ENCODE peak calls at places on chromosomes 11 and 22, in seven cellular contexts. One of them, this sample, is unnamed.

GRCh38 chr22:47564651-47565050 is 802.2 kb downstream of the TBC1D22A start:
- DNase-seq in fibroblast of villous mesenchyme: no peak
- DNase-seq in skeletal muscle cell: no peak
- DNase-seq in CD8-positive, alpha-beta T cell: no peak
- DNase-seq in T1000: no peak
- DNase-seq in head of caudate nucleus: peak; percentile 6
- DNase-seq in Jurkat, Clone E6-1: no peak
- DNase-seq in this sample: no peak

GRCh38 chr22:25346859-25347751 is 127.7 kb downstream of the CRYBB2 start:
- DNase-seq in fibroblast of villous mesenchyme: no peak
- DNase-seq in skeletal muscle cell: no peak
- DNase-seq in CD8-positive, alpha-beta T cell: no peak
- DNase-seq in T1000: no peak
- DNase-seq in head of caudate nucleus: peak; percentile 9
- DNase-seq in Jurkat, Clone E6-1: no peak
- DNase-seq in this sample: no peak

GRCh38 chr11:131495417-131495816 is 125.0 kb downstream of the NTM start:
- DNase-seq in fibroblast of villous mesenchyme: no peak
- DNase-seq in skeletal muscle cell: no peak
- DNase-seq in CD8-positive, alpha-beta T cell: no peak
- DNase-seq in T1000: no peak
- DNase-seq in head of caudate nucleus: peak; percentile 72
- DNase-seq in Jurkat, Clone E6-1: no peak
- DNase-seq in this sample: peak; percentile 71

GRCh38 chr22:19596680-19597398 is 72.6 kb upstream of the CLDN5 start:
- DNase-seq in fibroblast of villous mesenchyme: no peak
- DNase-seq in skeletal muscle cell: no peak
- DNase-seq in CD8-positive, alpha-beta T cell: no peak
- DNase-seq in T1000: no peak
- DNase-seq in head of caudate nucleus: no peak
- DNase-seq in Jurkat, Clone E6-1: no peak
- DNase-seq in this sample: no peak

GRCh38 chr11:33557201-33557600 is 143.4 kb downstream of the C11orf91 start:
- DNase-seq in fibroblast of villous mesenchyme: no peak
- DNase-seq in skeletal muscle cell: no peak
- DNase-seq in CD8-positive, alpha-beta T cell: no peak
- DNase-seq in T1000: no peak
- DNase-seq in head of caudate nucleus: no peak
- DNase-seq in Jurkat, Clone E6-1: no peak
- DNase-seq in this sample: no peak

GRCh38 chr11:64722141-64723050 is 601 bp downstream of the NRXN2 start:
- DNase-seq in fibroblast of villous mesenchyme: no peak
- DNase-seq in skeletal muscle cell: no peak
- DNase-seq in CD8-positive, alpha-beta T cell: no peak
- DNase-seq in T1000: no peak
- DNase-seq in head of caudate nucleus: no peak
- DNase-seq in Jurkat, Clone E6-1: no peak
- DNase-seq in this sample: no peak

GRCh38 chr11:124536520-124536919 is 6.9 kb downstream of the OR8B12 start:
- DNase-seq in fibroblast of villous mesenchyme: peak; percentile 81
- DNase-seq in skeletal muscle cell: peak; percentile 40
- DNase-seq in CD8-positive, alpha-beta T cell: no peak
- DNase-seq in T1000: no peak
- DNase-seq in head of caudate nucleus: peak; percentile 44
- DNase-seq in Jurkat, Clone E6-1: peak; percentile 73
- DNase-seq in this sample: no peak

GRCh38 chr11:103581680-103582265 is 454.7 kb upstream of the DDI1 start:
- DNase-seq in fibroblast of villous mesenchyme: no peak
- DNase-seq in skeletal muscle cell: no peak
- DNase-seq in CD8-positive, alpha-beta T cell: no peak
- DNase-seq in T1000: no peak
- DNase-seq in head of caudate nucleus: no peak
- DNase-seq in Jurkat, Clone E6-1: no peak
- DNase-seq in this sample: no peak

GRCh38 chr11:61980783-61981541 is 13.5 kb upstream of the FTH1 start:
- DNase-seq in fibroblast of villous mesenchyme: no peak
- DNase-seq in skeletal muscle cell: no peak
- DNase-seq in CD8-positive, alpha-beta T cell: no peak
- DNase-seq in T1000: no peak
- DNase-seq in head of caudate nucleus: no peak
- DNase-seq in Jurkat, Clone E6-1: no peak
- DNase-seq in this sample: no peak

GRCh38 chr11:72738199-72739141 is 13.7 kb downstream of the ARAP1 start:
- DNase-seq in fibroblast of villous mesenchyme: peak; percentile 80
- DNase-seq in skeletal muscle cell: no peak
- DNase-seq in CD8-positive, alpha-beta T cell: no peak
- DNase-seq in T1000: no peak
- DNase-seq in head of caudate nucleus: no peak
- DNase-seq in Jurkat, Clone E6-1: no peak
- DNase-seq in this sample: no peak

GRCh38 chr11:116535120-116535519 is 237.7 kb downstream of the BUD13 start:
- DNase-seq in fibroblast of villous mesenchyme: no peak
- DNase-seq in skeletal muscle cell: no peak
- DNase-seq in CD8-positive, alpha-beta T cell: no peak
- DNase-seq in T1000: no peak
- DNase-seq in head of caudate nucleus: no peak
- DNase-seq in Jurkat, Clone E6-1: no peak
- DNase-seq in this sample: no peak

GRCh38 chr11:117823941-117824420 is 563 bp downstream of the FXYD2 start:
- DNase-seq in fibroblast of villous mesenchyme: peak; percentile 26
- DNase-seq in skeletal muscle cell: no peak
- DNase-seq in CD8-positive, alpha-beta T cell: no peak
- DNase-seq in T1000: no peak
- DNase-seq in head of caudate nucleus: no peak
- DNase-seq in Jurkat, Clone E6-1: peak; percentile 78
- DNase-seq in this sample: no peak

GRCh38 chr11:120527111-120527748 is 15.7 kb downstream of the GRIK4 start:
- DNase-seq in fibroblast of villous mesenchyme: no peak
- DNase-seq in skeletal muscle cell: no peak
- DNase-seq in CD8-positive, alpha-beta T cell: no peak
- DNase-seq in T1000: no peak
- DNase-seq in head of caudate nucleus: no peak
- DNase-seq in Jurkat, Clone E6-1: peak; percentile 8
- DNase-seq in this sample: no peak

GRCh38 chr22:45455212-45455611 is 41.7 kb downstream of the RIBC2 start:
- DNase-seq in fibroblast of villous mesenchyme: peak; percentile 89
- DNase-seq in skeletal muscle cell: no peak
- DNase-seq in CD8-positive, alpha-beta T cell: no peak
- DNase-seq in T1000: no peak
- DNase-seq in head of caudate nucleus: no peak
- DNase-seq in Jurkat, Clone E6-1: no peak
- DNase-seq in this sample: no peak

GRCh38 chr11:46112961-46113617 is 8.2 kb downstream of the PHF21A start:
- DNase-seq in fibroblast of villous mesenchyme: peak; percentile 55
- DNase-seq in skeletal muscle cell: peak; percentile 12
- DNase-seq in CD8-positive, alpha-beta T cell: no peak
- DNase-seq in T1000: no peak
- DNase-seq in head of caudate nucleus: no peak
- DNase-seq in Jurkat, Clone E6-1: peak; percentile 62
- DNase-seq in this sample: peak; percentile 70

GRCh38 chr11:132999031-132999430 is 533.3 kb downstream of the OPCML start:
- DNase-seq in fibroblast of villous mesenchyme: no peak
- DNase-seq in skeletal muscle cell: no peak
- DNase-seq in CD8-positive, alpha-beta T cell: no peak
- DNase-seq in T1000: no peak
- DNase-seq in head of caudate nucleus: no peak
- DNase-seq in Jurkat, Clone E6-1: no peak
- DNase-seq in this sample: no peak

GRCh38 chr22:20560716-20561115 is 53.3 kb downstream of the MED15 start:
- DNase-seq in fibroblast of villous mesenchyme: no peak
- DNase-seq in skeletal muscle cell: no peak
- DNase-seq in CD8-positive, alpha-beta T cell: no peak
- DNase-seq in T1000: no peak
- DNase-seq in head of caudate nucleus: no peak
- DNase-seq in Jurkat, Clone E6-1: no peak
- DNase-seq in this sample: no peak

GRCh38 chr22:28810839-28811491 is 10.6 kb upstream of the XBP1 start:
- DNase-seq in fibroblast of villous mesenchyme: no peak
- DNase-seq in skeletal muscle cell: no peak
- DNase-seq in CD8-positive, alpha-beta T cell: peak; percentile 36
- DNase-seq in T1000: no peak
- DNase-seq in head of caudate nucleus: no peak
- DNase-seq in Jurkat, Clone E6-1: peak; percentile 91
- DNase-seq in this sample: no peak

GRCh38 chr11:19777342-19778102 is 64.9 kb downstream of the NAV2 start:
- DNase-seq in fibroblast of villous mesenchyme: peak; percentile 42
- DNase-seq in skeletal muscle cell: peak; percentile 53
- DNase-seq in CD8-positive, alpha-beta T cell: no peak
- DNase-seq in T1000: no peak
- DNase-seq in head of caudate nucleus: no peak
- DNase-seq in Jurkat, Clone E6-1: no peak
- DNase-seq in this sample: no peak

GRCh38 chr11:46352063-46352841 is 5.0 kb downstream of the DGKZ start:
- DNase-seq in fibroblast of villous mesenchyme: no peak
- DNase-seq in skeletal muscle cell: no peak
- DNase-seq in CD8-positive, alpha-beta T cell: peak; percentile 67
- DNase-seq in T1000: no peak
- DNase-seq in head of caudate nucleus: peak; percentile 65
- DNase-seq in Jurkat, Clone E6-1: no peak
- DNase-seq in this sample: no peak

GRCh38 chr22:37334859-37335818 is 52.8 kb downstream of the CYTH4 start:
- DNase-seq in fibroblast of villous mesenchyme: no peak
- DNase-seq in skeletal muscle cell: no peak
- DNase-seq in CD8-positive, alpha-beta T cell: no peak
- DNase-seq in T1000: no peak
- DNase-seq in head of caudate nucleus: no peak
- DNase-seq in Jurkat, Clone E6-1: no peak
- DNase-seq in this sample: no peak

GRCh38 chr11:32426819-32427615 is 8.3 kb downstream of the WT1 start:
- DNase-seq in fibroblast of villous mesenchyme: no peak
- DNase-seq in skeletal muscle cell: no peak
- DNase-seq in CD8-positive, alpha-beta T cell: no peak
- DNase-seq in T1000: no peak
- DNase-seq in head of caudate nucleus: peak; percentile 39
- DNase-seq in Jurkat, Clone E6-1: no peak
- DNase-seq in this sample: no peak

GRCh38 chr11:65412271-65413076 is 10.1 kb upstream of the NEAT1 start:
- DNase-seq in fibroblast of villous mesenchyme: no peak
- DNase-seq in skeletal muscle cell: no peak
- DNase-seq in CD8-positive, alpha-beta T cell: no peak
- DNase-seq in T1000: no peak
- DNase-seq in head of caudate nucleus: no peak
- DNase-seq in Jurkat, Clone E6-1: no peak
- DNase-seq in this sample: no peak

GRCh38 chr11:65442952-65443351 is 20.4 kb downstream of the NEAT1 start:
- DNase-seq in fibroblast of villous mesenchyme: peak; percentile 62
- DNase-seq in skeletal muscle cell: no peak
- DNase-seq in CD8-positive, alpha-beta T cell: no peak
- DNase-seq in T1000: no peak
- DNase-seq in head of caudate nucleus: no peak
- DNase-seq in Jurkat, Clone E6-1: no peak
- DNase-seq in this sample: no peak

GRCh38 chr11:120512727-120513435 is 1.3 kb downstream of the GRIK4 start:
- DNase-seq in fibroblast of villous mesenchyme: no peak
- DNase-seq in skeletal muscle cell: no peak
- DNase-seq in CD8-positive, alpha-beta T cell: no peak
- DNase-seq in T1000: no peak
- DNase-seq in head of caudate nucleus: no peak
- DNase-seq in Jurkat, Clone E6-1: no peak
- DNase-seq in this sample: no peak

GRCh38 chr11:21774212-21774611 is 418.7 kb upstream of the ANO5 start:
- DNase-seq in fibroblast of villous mesenchyme: no peak
- DNase-seq in skeletal muscle cell: no peak
- DNase-seq in CD8-positive, alpha-beta T cell: no peak
- DNase-seq in T1000: no peak
- DNase-seq in head of caudate nucleus: no peak
- DNase-seq in Jurkat, Clone E6-1: no peak
- DNase-seq in this sample: no peak

GRCh38 chr22:44676441-44677298 is 25.3 kb upstream of the PRR5 start:
- DNase-seq in fibroblast of villous mesenchyme: peak; percentile 62
- DNase-seq in skeletal muscle cell: no peak
- DNase-seq in CD8-positive, alpha-beta T cell: no peak
- DNase-seq in T1000: no peak
- DNase-seq in head of caudate nucleus: no peak
- DNase-seq in Jurkat, Clone E6-1: no peak
- DNase-seq in this sample: no peak

GRCh38 chr22:29194269-29194668 is 11.4 kb upstream of the EMID1 start:
- DNase-seq in fibroblast of villous mesenchyme: no peak
- DNase-seq in skeletal muscle cell: no peak
- DNase-seq in CD8-positive, alpha-beta T cell: no peak
- DNase-seq in T1000: no peak
- DNase-seq in head of caudate nucleus: no peak
- DNase-seq in Jurkat, Clone E6-1: no peak
- DNase-seq in this sample: no peak

GRCh38 chr11:95222817-95223216 is 8.2 kb downstream of the SESN3 start:
- DNase-seq in fibroblast of villous mesenchyme: no peak
- DNase-seq in skeletal muscle cell: no peak
- DNase-seq in CD8-positive, alpha-beta T cell: no peak
- DNase-seq in T1000: no peak
- DNase-seq in head of caudate nucleus: no peak
- DNase-seq in Jurkat, Clone E6-1: peak; percentile 15
- DNase-seq in this sample: no peak

GRCh38 chr11:68430801-68431200 is 29.8 kb upstream of the PPP6R3 start:
- DNase-seq in fibroblast of villous mesenchyme: no peak
- DNase-seq in skeletal muscle cell: no peak
- DNase-seq in CD8-positive, alpha-beta T cell: no peak
- DNase-seq in T1000: no peak
- DNase-seq in head of caudate nucleus: no peak
- DNase-seq in Jurkat, Clone E6-1: no peak
- DNase-seq in this sample: no peak

GRCh38 chr22:40001800-40002577 is 7.2 kb downstream of the FAM83F start:
- DNase-seq in fibroblast of villous mesenchyme: no peak
- DNase-seq in skeletal muscle cell: no peak
- DNase-seq in CD8-positive, alpha-beta T cell: no peak
- DNase-seq in T1000: no peak
- DNase-seq in head of caudate nucleus: no peak
- DNase-seq in Jurkat, Clone E6-1: no peak
- DNase-seq in this sample: no peak

GRCh38 chr22:38267086-38267485 is 5.7 kb downstream of the TMEM184B start:
- DNase-seq in fibroblast of villous mesenchyme: peak; percentile 74
- DNase-seq in skeletal muscle cell: no peak
- DNase-seq in CD8-positive, alpha-beta T cell: peak; percentile 43
- DNase-seq in T1000: no peak
- DNase-seq in head of caudate nucleus: no peak
- DNase-seq in Jurkat, Clone E6-1: peak; percentile 58
- DNase-seq in this sample: no peak

GRCh38 chr11:101127699-101128570 is 1.7 kb downstream of the PGR start:
- DNase-seq in fibroblast of villous mesenchyme: peak; percentile 10
- DNase-seq in skeletal muscle cell: no peak
- DNase-seq in CD8-positive, alpha-beta T cell: no peak
- DNase-seq in T1000: no peak
- DNase-seq in head of caudate nucleus: no peak
- DNase-seq in Jurkat, Clone E6-1: no peak
- DNase-seq in this sample: no peak

GRCh38 chr11:68262544-68262827 is 9.3 kb downstream of the C11orf24 start:
- DNase-seq in fibroblast of villous mesenchyme: no peak
- DNase-seq in skeletal muscle cell: no peak
- DNase-seq in CD8-positive, alpha-beta T cell: no peak
- DNase-seq in T1000: no peak
- DNase-seq in head of caudate nucleus: no peak
- DNase-seq in Jurkat, Clone E6-1: no peak
- DNase-seq in this sample: no peak

GRCh38 chr11:19498986-19499669 is 213.5 kb upstream of the NAV2 start:
- DNase-seq in fibroblast of villous mesenchyme: peak; percentile 17
- DNase-seq in skeletal muscle cell: no peak
- DNase-seq in CD8-positive, alpha-beta T cell: no peak
- DNase-seq in T1000: no peak
- DNase-seq in head of caudate nucleus: no peak
- DNase-seq in Jurkat, Clone E6-1: no peak
- DNase-seq in this sample: no peak

GRCh38 chr11:64996710-64997380 is at the start of gene BATF2:
- DNase-seq in fibroblast of villous mesenchyme: peak; percentile 90
- DNase-seq in skeletal muscle cell: no peak
- DNase-seq in CD8-positive, alpha-beta T cell: no peak
- DNase-seq in T1000: no peak
- DNase-seq in head of caudate nucleus: peak; percentile 67
- DNase-seq in Jurkat, Clone E6-1: no peak
- DNase-seq in this sample: peak; percentile 60

GRCh38 chr22:22558972-22559603 is at the start of gene PRAME:
- DNase-seq in fibroblast of villous mesenchyme: peak; percentile 23
- DNase-seq in skeletal muscle cell: no peak
- DNase-seq in CD8-positive, alpha-beta T cell: peak; percentile 45
- DNase-seq in T1000: no peak
- DNase-seq in head of caudate nucleus: peak; percentile 31
- DNase-seq in Jurkat, Clone E6-1: peak; percentile 96
- DNase-seq in this sample: no peak

This sample was measured in putamen.